ENCODE peak calls at places on chromosomes 13 and 19, in five cellular contexts. One of them, this sample, is unnamed.

GRCh38 chr13:28318418-28318995 is 176.4 kb downstream of the FLT1 start:
- DNase-seq in ascending aorta: no peak
- DNase-seq in putamen: no peak
- DNase-seq in T1000: no peak
- DNase-seq in NCI-H1092 treated with DMSO at 0.1 percent for 48 hours: peak; percentile 4
- DNase-seq in this sample: no peak

GRCh38 chr13:107025991-107026390 is 458.1 kb upstream of the ARGLU1 start:
- DNase-seq in ascending aorta: peak; percentile 78
- DNase-seq in putamen: no peak
- DNase-seq in T1000: no peak
- DNase-seq in NCI-H1092 treated with DMSO at 0.1 percent for 48 hours: no peak
- DNase-seq in this sample: peak; percentile 1

GRCh38 chr19:42018503-42019193 is 24.6 kb upstream of the ATP1A3 start:
- DNase-seq in ascending aorta: no peak
- DNase-seq in putamen: no peak
- DNase-seq in T1000: no peak
- DNase-seq in NCI-H1092 treated with DMSO at 0.1 percent for 48 hours: no peak
- DNase-seq in this sample: no peak

GRCh38 chr13:45280751-45281634 is 60.0 kb downstream of the TPT1 start:
- DNase-seq in ascending aorta: no peak
- DNase-seq in putamen: peak; percentile 91
- DNase-seq in T1000: peak; percentile 1
- DNase-seq in NCI-H1092 treated with DMSO at 0.1 percent for 48 hours: peak; percentile 54
- DNase-seq in this sample: peak; percentile 45

GRCh38 chr13:26469602-26470001 is 87.9 kb upstream of the WASF3 start:
- DNase-seq in ascending aorta: no peak
- DNase-seq in putamen: no peak
- DNase-seq in T1000: no peak
- DNase-seq in NCI-H1092 treated with DMSO at 0.1 percent for 48 hours: peak; percentile 96
- DNase-seq in this sample: peak; percentile 61

GRCh38 chr13:27789495-27790303 is 2.6 kb upstream of the GSX1 start:
- DNase-seq in ascending aorta: no peak
- DNase-seq in putamen: no peak
- DNase-seq in T1000: no peak
- DNase-seq in NCI-H1092 treated with DMSO at 0.1 percent for 48 hours: no peak
- DNase-seq in this sample: no peak

GRCh38 chr13:29991343-29991742 is 140.9 kb upstream of the UBL3 start:
- DNase-seq in ascending aorta: no peak
- DNase-seq in putamen: no peak
- DNase-seq in T1000: peak; percentile 78
- DNase-seq in NCI-H1092 treated with DMSO at 0.1 percent for 48 hours: no peak
- DNase-seq in this sample: no peak

GRCh38 chr13:20191902-20192469 is 752 bp downstream of the GJB2 start:
- DNase-seq in ascending aorta: no peak
- DNase-seq in putamen: no peak
- DNase-seq in T1000: no peak
- DNase-seq in NCI-H1092 treated with DMSO at 0.1 percent for 48 hours: no peak
- DNase-seq in this sample: no peak

GRCh38 chr13:29849071-29849541 is 1.3 kb downstream of the UBL3 start:
- DNase-seq in ascending aorta: no peak
- DNase-seq in putamen: peak; percentile 47
- DNase-seq in T1000: no peak
- DNase-seq in NCI-H1092 treated with DMSO at 0.1 percent for 48 hours: peak; percentile 42
- DNase-seq in this sample: peak; percentile 39

GRCh38 chr13:114080739-114081561 is 51.5 kb downstream of the RASA3 start:
- DNase-seq in ascending aorta: no peak
- DNase-seq in putamen: no peak
- DNase-seq in T1000: no peak
- DNase-seq in NCI-H1092 treated with DMSO at 0.1 percent for 48 hours: peak; percentile 24
- DNase-seq in this sample: no peak

GRCh38 chr13:75384881-75385707 is 96.9 kb downstream of the TBC1D4 start:
- DNase-seq in ascending aorta: no peak
- DNase-seq in putamen: peak; percentile 63
- DNase-seq in T1000: no peak
- DNase-seq in NCI-H1092 treated with DMSO at 0.1 percent for 48 hours: peak; percentile 36
- DNase-seq in this sample: peak; percentile 67

GRCh38 chr19:58379276-58379675 is 1.6 kb downstream of the ZNF837 start:
- DNase-seq in ascending aorta: no peak
- DNase-seq in putamen: no peak
- DNase-seq in T1000: no peak
- DNase-seq in NCI-H1092 treated with DMSO at 0.1 percent for 48 hours: no peak
- DNase-seq in this sample: no peak

GRCh38 chr19:4730740-4731171 is 7.1 kb upstream of the DPP9 start:
- DNase-seq in ascending aorta: no peak
- DNase-seq in putamen: no peak
- DNase-seq in T1000: no peak
- DNase-seq in NCI-H1092 treated with DMSO at 0.1 percent for 48 hours: no peak
- DNase-seq in this sample: peak; percentile 20

GRCh38 chr13:109684836-109685602 is 101.4 kb downstream of the IRS2 start:
- DNase-seq in ascending aorta: no peak
- DNase-seq in putamen: peak; percentile 43
- DNase-seq in T1000: no peak
- DNase-seq in NCI-H1092 treated with DMSO at 0.1 percent for 48 hours: peak; percentile 58
- DNase-seq in this sample: peak; percentile 25

GRCh38 chr13:45332831-45333219 is 8.2 kb downstream of the TPT1 start:
- DNase-seq in ascending aorta: no peak
- DNase-seq in putamen: no peak
- DNase-seq in T1000: no peak
- DNase-seq in NCI-H1092 treated with DMSO at 0.1 percent for 48 hours: no peak
- DNase-seq in this sample: no peak

GRCh38 chr13:60433505-60433904 is 36.5 kb downstream of the TDRD3 start:
- DNase-seq in ascending aorta: no peak
- DNase-seq in putamen: no peak
- DNase-seq in T1000: no peak
- DNase-seq in NCI-H1092 treated with DMSO at 0.1 percent for 48 hours: no peak
- DNase-seq in this sample: no peak

GRCh38 chr13:101211261-101211660 is 205.0 kb downstream of the NALCN start:
- DNase-seq in ascending aorta: no peak
- DNase-seq in putamen: no peak
- DNase-seq in T1000: no peak
- DNase-seq in NCI-H1092 treated with DMSO at 0.1 percent for 48 hours: no peak
- DNase-seq in this sample: no peak

GRCh38 chr19:15629003-15629880 is 11.5 kb upstream of the CYP4F3 start:
- DNase-seq in ascending aorta: peak; percentile 12
- DNase-seq in putamen: peak; percentile 29
- DNase-seq in T1000: no peak
- DNase-seq in NCI-H1092 treated with DMSO at 0.1 percent for 48 hours: peak; percentile 59
- DNase-seq in this sample: peak; percentile 38

GRCh38 chr13:95479706-95480105 is 72.8 kb upstream of the CLDN10 start:
- DNase-seq in ascending aorta: no peak
- DNase-seq in putamen: no peak
- DNase-seq in T1000: no peak
- DNase-seq in NCI-H1092 treated with DMSO at 0.1 percent for 48 hours: no peak
- DNase-seq in this sample: no peak

GRCh38 chr19:45020071-45020470 is 18.8 kb upstream of the CLASRP start:
- DNase-seq in ascending aorta: no peak
- DNase-seq in putamen: no peak
- DNase-seq in T1000: no peak
- DNase-seq in NCI-H1092 treated with DMSO at 0.1 percent for 48 hours: no peak
- DNase-seq in this sample: no peak

GRCh38 chr13:113841355-113841653 is 22.6 kb downstream of the GAS6 start:
- DNase-seq in ascending aorta: no peak
- DNase-seq in putamen: no peak
- DNase-seq in T1000: no peak
- DNase-seq in NCI-H1092 treated with DMSO at 0.1 percent for 48 hours: no peak
- DNase-seq in this sample: no peak

GRCh38 chr13:51118809-51119431 is 7.8 kb upstream of the C13orf42 start:
- DNase-seq in ascending aorta: no peak
- DNase-seq in putamen: no peak
- DNase-seq in T1000: no peak
- DNase-seq in NCI-H1092 treated with DMSO at 0.1 percent for 48 hours: no peak
- DNase-seq in this sample: no peak

GRCh38 chr13:113862766-113863510 is 938 bp downstream of the GAS6 start:
- DNase-seq in ascending aorta: no peak
- DNase-seq in putamen: no peak
- DNase-seq in T1000: no peak
- DNase-seq in NCI-H1092 treated with DMSO at 0.1 percent for 48 hours: peak; percentile 34
- DNase-seq in this sample: peak; percentile 50

GRCh38 chr19:16903347-16903746 is 14.5 kb downstream of the F2RL3 start:
- DNase-seq in ascending aorta: no peak
- DNase-seq in putamen: no peak
- DNase-seq in T1000: no peak
- DNase-seq in NCI-H1092 treated with DMSO at 0.1 percent for 48 hours: no peak
- DNase-seq in this sample: no peak

GRCh38 chr19:7732045-7732444 is at the start of gene CLEC4G:
- DNase-seq in ascending aorta: no peak
- DNase-seq in putamen: no peak
- DNase-seq in T1000: no peak
- DNase-seq in NCI-H1092 treated with DMSO at 0.1 percent for 48 hours: no peak
- DNase-seq in this sample: no peak

GRCh38 chr19:27935669-27936068 is 1277.3 kb downstream of the UQCRFS1 start:
- DNase-seq in ascending aorta: no peak
- DNase-seq in putamen: no peak
- DNase-seq in T1000: no peak
- DNase-seq in NCI-H1092 treated with DMSO at 0.1 percent for 48 hours: no peak
- DNase-seq in this sample: no peak

GRCh38 chr19:54336893-54337857 is 1.8 kb downstream of the LILRA4 start:
- DNase-seq in ascending aorta: no peak
- DNase-seq in putamen: no peak
- DNase-seq in T1000: no peak
- DNase-seq in NCI-H1092 treated with DMSO at 0.1 percent for 48 hours: no peak
- DNase-seq in this sample: no peak

GRCh38 chr13:67515895-67516294 is 285.8 kb upstream of the PCDH9 start:
- DNase-seq in ascending aorta: no peak
- DNase-seq in putamen: no peak
- DNase-seq in T1000: no peak
- DNase-seq in NCI-H1092 treated with DMSO at 0.1 percent for 48 hours: no peak
- DNase-seq in this sample: no peak

GRCh38 chr13:49643003-49643651 is 14.8 kb downstream of the ARL11 start:
- DNase-seq in ascending aorta: no peak
- DNase-seq in putamen: no peak
- DNase-seq in T1000: no peak
- DNase-seq in NCI-H1092 treated with DMSO at 0.1 percent for 48 hours: no peak
- DNase-seq in this sample: no peak

GRCh38 chr13:25662516-25662915 is 290.7 kb downstream of the ATP8A2 start:
- DNase-seq in ascending aorta: no peak
- DNase-seq in putamen: no peak
- DNase-seq in T1000: no peak
- DNase-seq in NCI-H1092 treated with DMSO at 0.1 percent for 48 hours: peak; percentile 19
- DNase-seq in this sample: no peak

GRCh38 chr19:41263042-41263849 is 926 bp upstream of the HNRNPUL1 start:
- DNase-seq in ascending aorta: peak; percentile 78
- DNase-seq in putamen: no peak
- DNase-seq in T1000: peak; percentile 37
- DNase-seq in NCI-H1092 treated with DMSO at 0.1 percent for 48 hours: peak; percentile 85
- DNase-seq in this sample: peak; percentile 26

GRCh38 chr19:5480427-5480836 is 25.2 kb downstream of the ZNRF4 start:
- DNase-seq in ascending aorta: no peak
- DNase-seq in putamen: no peak
- DNase-seq in T1000: no peak
- DNase-seq in NCI-H1092 treated with DMSO at 0.1 percent for 48 hours: no peak
- DNase-seq in this sample: peak; percentile 13

GRCh38 chr13:68232351-68233130 is 1002.4 kb upstream of the PCDH9 start:
- DNase-seq in ascending aorta: no peak
- DNase-seq in putamen: no peak
- DNase-seq in T1000: no peak
- DNase-seq in NCI-H1092 treated with DMSO at 0.1 percent for 48 hours: no peak
- DNase-seq in this sample: no peak

This sample was measured in NCI-H345.